ENCODE peak calls at places on chromosome 1, in ten cellular contexts. N is H1, V is cardiac muscle cell, I is aorta, H is H9, K is tibial nerve, Z is stomach, E is right cardiac atrium, W is heart right ventricle, O is breast epithelium. P is an unnamed sample. For H3K4me1, the result is how much of the 10 kb centered on the place peaks cover.

GRCh38 chr1:206839857-206840256 is 25.6 kb upstream of the IL20 start:
- DNase-seq in N (no peak), V (no peak), I (peak), H (no peak), K (no peak), Z (no peak), E (no peak), W (no peak), O (no peak), P (peak)

GRCh38 chr1:218495931-218496330 is 150.8 kb downstream of the TGFB2 start:
- DNase-seq in N (no peak), V (no peak), I (no peak), H (no peak), K (no peak), Z (no peak), E (no peak), W (no peak), O (no peak), P (no peak)

GRCh38 chr1:210416681-210417080 is 88.0 kb downstream of the HHAT start:
- DNase-seq in N (no peak), V (no peak), I (no peak), H (no peak), K (no peak), Z (no peak), E (no peak), W (no peak), O (no peak), P (no peak)

GRCh38 chr1:101130673-101131072 is 105.1 kb upstream of the DPH5 start:
- DNase-seq in N (no peak), V (peak), I (no peak), H (no peak), K (no peak), Z (no peak), E (no peak), W (no peak), O (no peak), P (no peak)

GRCh38 chr1:169894424-169895145 is 889 bp upstream of the SCYL3 start:
- DNase-seq in N (no peak), V (no peak), I (no peak), H (no peak), K (no peak), Z (no peak), E (no peak), W (no peak), O (no peak), P (no peak)

GRCh38 chr1:5990913-5991783 is 1.1 kb downstream of the NPHP4 start:
- DNase-seq in N (no peak), V (peak), I (peak), H (no peak), K (no peak), Z (peak), E (peak), W (peak), O (no peak), P (peak)

GRCh38 chr1:9477535-9477934 is 61.7 kb upstream of the SLC25A33 start:
- DNase-seq in N (no peak), V (no peak), I (no peak), H (no peak), K (no peak), Z (no peak), E (peak), W (no peak), O (no peak), P (no peak)

GRCh38 chr1:26035959-26036755 is 9.8 kb downstream of the SLC30A2 start:
- DNase-seq in N (peak), V (peak), I (peak), H (peak), K (peak), Z (peak), E (peak), W (peak), O (peak), P (peak)

GRCh38 chr1:60118119-60118518 is 44.5 kb upstream of the C1orf87 start:
- DNase-seq in N (no peak), V (no peak), I (no peak), H (no peak), K (no peak), Z (no peak), E (no peak), W (no peak), O (no peak), P (no peak)

GRCh38 chr1:37717631-37718030 is 25.3 kb downstream of the CDCA8 start:
- DNase-seq in N (no peak), V (no peak), I (no peak), H (no peak), K (no peak), Z (no peak), E (no peak), W (no peak), O (no peak), P (no peak)

GRCh38 chr1:185075476-185075875 is 30.1 kb downstream of the RNF2 start:
- DNase-seq in N (no peak), V (no peak), I (no peak), H (no peak), K (no peak), Z (no peak), E (no peak), W (no peak), O (no peak), P (no peak)

GRCh38 chr1:93669369-93669768 is 12.3 kb downstream of the BCAR3 start:
- DNase-seq in N (no peak), V (no peak), I (no peak), H (no peak), K (no peak), Z (no peak), E (no peak), W (no peak), O (no peak), P (no peak)

GRCh38 chr1:244369256-244370057 is 82.3 kb downstream of the ADSS2 start:
- DNase-seq in N (no peak), V (no peak), I (no peak), H (peak), K (no peak), Z (peak), E (no peak), W (no peak), O (no peak), P (no peak)

GRCh38 chr1:14822493-14822892 is 224.0 kb downstream of the KAZN start:
- DNase-seq in N (no peak), V (no peak), I (no peak), H (no peak), K (no peak), Z (no peak), E (no peak), W (no peak), O (no peak), P (no peak)

GRCh38 chr1:178434360-178434759 is 62.4 kb downstream of the CLEC20A start:
- DNase-seq in N (no peak), V (no peak), I (no peak), H (no peak), K (no peak), Z (no peak), E (peak), W (no peak), O (no peak), P (no peak)

GRCh38 chr1:30380625-30380984 is 342.8 kb downstream of the MATN1 start:
- DNase-seq in N (no peak), V (no peak), I (no peak), H (no peak), K (no peak), Z (no peak), E (no peak), W (no peak), O (no peak), P (no peak)

GRCh38 chr1:6860401-6860800 is 75.1 kb downstream of the CAMTA1 start:
- DNase-seq in N (no peak), V (no peak), I (no peak), H (no peak), K (no peak), Z (no peak), E (no peak), W (no peak), O (no peak), P (no peak)

GRCh38 chr1:190172636-190173410 is 304.8 kb downstream of the BRINP3 start:
- DNase-seq in N (no peak), V (no peak), I (no peak), H (no peak), K (no peak), Z (no peak), E (no peak), W (no peak), O (no peak), P (no peak)

GRCh38 chr1:31784356-31785019 is 20.3 kb upstream of the ADGRB2 start:
- DNase-seq in N (no peak), V (no peak), I (peak), H (peak), K (no peak), Z (no peak), E (no peak), W (no peak), O (no peak), P (peak)

GRCh38 chr1:206551985-206552325 is 44.6 kb downstream of the RASSF5 start:
- DNase-seq in N (no peak), V (no peak), I (no peak), H (no peak), K (no peak), Z (no peak), E (no peak), W (no peak), O (no peak), P (no peak)

GRCh38 chr1:21027805-21028204 is 148.9 kb downstream of the EIF4G3 start:
- DNase-seq in N (no peak), V (no peak), I (no peak), H (no peak), K (no peak), Z (no peak), E (no peak), W (no peak), O (no peak), P (no peak)

GRCh38 chr1:188023206-188023605 is 1194.5 kb downstream of the PLA2G4A start:
- DNase-seq in N (no peak), V (no peak), I (no peak), H (no peak), K (no peak), Z (no peak), E (no peak), W (no peak), O (no peak), P (no peak)

GRCh38 chr1:245859510-245860114 is 647.5 kb downstream of the SMYD3 start:
- DNase-seq in N (no peak), V (no peak), I (no peak), H (no peak), K (no peak), Z (no peak), E (no peak), W (peak), O (no peak), P (no peak)

GRCh38 chr1:243713470-243714186 is 136.4 kb downstream of the AKT3 start:
- DNase-seq in N (no peak), V (peak), I (no peak), H (no peak), K (no peak), Z (no peak), E (peak), W (no peak), O (no peak), P (no peak)

GRCh38 chr1:222375656-222376055 is 172.2 kb downstream of the HHIPL2 start:
- DNase-seq in N (no peak), V (no peak), I (no peak), H (no peak), K (no peak), Z (no peak), E (no peak), W (no peak), O (no peak), P (no peak)

GRCh38 chr1:182213163-182213562 is 151.7 kb upstream of the ZNF648 start:
- DNase-seq in N (no peak), V (no peak), I (no peak), H (no peak), K (no peak), Z (no peak), E (no peak), W (no peak), O (no peak), P (no peak)

GRCh38 chr1:116806245-116806644 is 52.0 kb downstream of the CD2 start:
- DNase-seq in N (no peak), V (no peak), I (no peak), H (no peak), K (no peak), Z (no peak), E (no peak), W (no peak), O (no peak), P (no peak)

GRCh38 chr1:22635436-22635835 is 992 bp upstream of the C1QA start:
- DNase-seq in N (no peak), V (no peak), I (no peak), H (no peak), K (no peak), Z (no peak), E (peak), W (peak), O (no peak), P (no peak)

GRCh38 chr1:93925206-93925605 is 16.0 kb upstream of the GCLM start:
- DNase-seq in N (no peak), V (no peak), I (no peak), H (no peak), K (no peak), Z (no peak), E (no peak), W (no peak), O (no peak), P (no peak)

GRCh38 chr1:201709564-201710295 is 119.2 kb upstream of the IPO9 start:
- DNase-seq in N (peak), V (peak), I (peak), H (peak), K (peak), Z (peak), E (peak), W (peak), O (peak), P (peak)

GRCh38 chr1:225691861-225692516 is 39.1 kb upstream of the ENAH start:
- DNase-seq in N (no peak), V (no peak), I (no peak), H (no peak), K (no peak), Z (no peak), E (no peak), W (no peak), O (no peak), P (no peak)

GRCh38 chr1:39167632-39168209 is 36.8 kb upstream of the MACF1 start:
- DNase-seq in N (no peak), V (no peak), I (no peak), H (no peak), K (no peak), Z (no peak), E (no peak), W (no peak), O (no peak), P (no peak)

GRCh38 chr1:157956754-157957153 is 36.7 kb upstream of the KIRREL1 start:
- DNase-seq in N (no peak), V (no peak), I (no peak), H (no peak), K (no peak), Z (no peak), E (no peak), W (no peak), O (no peak), P (no peak)

GRCh38 chr1:26961826-26962225 is 1.6 kb upstream of the KDF1 start:
- DNase-seq in N (no peak), V (no peak), I (no peak), H (no peak), K (no peak), Z (no peak), E (no peak), W (no peak), O (no peak), P (no peak)

GRCh38 chr1:109896681-109897080 is 14.0 kb upstream of the CSF1 start:
- DNase-seq in N (no peak), V (no peak), I (no peak), H (no peak), K (no peak), Z (no peak), E (no peak), W (no peak), O (no peak), P (no peak)

GRCh38 chr1:109898842-109899241 is 11.8 kb upstream of the CSF1 start:
- DNase-seq in N (no peak), V (no peak), I (no peak), H (no peak), K (no peak), Z (no peak), E (no peak), W (no peak), O (no peak), P (no peak)

GRCh38 chr1:109894823-109895719 is 15.6 kb upstream of the CSF1 start:
- DNase-seq in N (no peak), V (no peak), I (no peak), H (no peak), K (no peak), Z (no peak), E (no peak), W (no peak), O (no peak), P (no peak)

GRCh38 chr1:109895720-109896504 is 14.7 kb upstream of the CSF1 start:
- DNase-seq in N (no peak), V (no peak), I (peak), H (no peak), K (no peak), Z (no peak), E (peak), W (peak), O (no peak), P (peak)

GRCh38 chr1:109897244-109897955 is 13.2 kb upstream of the CSF1 start:
- DNase-seq in N (no peak), V (no peak), I (no peak), H (no peak), K (no peak), Z (no peak), E (no peak), W (no peak), O (no peak), P (no peak)
- H3K4me1 ChIP-seq in N (under half), V (under half), I (under half), H (under half), K (under half), Z (under half), E (under half), W (under half), O (under half), P (under half)

DNA sequence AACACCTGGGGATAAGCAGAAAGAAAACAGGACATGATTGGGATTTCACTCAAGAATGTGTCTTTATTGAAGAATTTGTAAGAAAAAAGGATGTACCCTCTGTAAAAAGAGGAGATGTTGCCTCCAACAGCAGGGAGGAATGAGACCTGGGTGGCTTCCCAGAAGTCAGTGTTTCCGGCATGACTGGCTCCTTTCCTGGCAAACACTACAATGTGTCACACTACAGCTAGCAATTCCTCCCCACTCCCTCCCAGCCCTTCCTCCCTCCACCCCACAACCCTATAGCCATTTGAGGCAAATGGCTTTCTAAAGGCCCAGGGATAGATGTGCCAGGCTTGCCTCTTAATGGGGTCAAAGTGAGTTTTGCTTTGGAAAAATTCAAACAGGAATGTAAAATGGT is 11.5 kb upstream of the COL8A2 start:
- DNase-seq in N (no peak), V (no peak), I (peak), H (no peak), K (no peak), Z (no peak), E (peak), W (no peak), O (no peak), P (no peak)
- H3K4me1 ChIP-seq in N (under half), V (under half), I (under half), H (under half), K (half or more), Z (under half), E (under half), W (under half), O (under half), P (under half)

DNA sequence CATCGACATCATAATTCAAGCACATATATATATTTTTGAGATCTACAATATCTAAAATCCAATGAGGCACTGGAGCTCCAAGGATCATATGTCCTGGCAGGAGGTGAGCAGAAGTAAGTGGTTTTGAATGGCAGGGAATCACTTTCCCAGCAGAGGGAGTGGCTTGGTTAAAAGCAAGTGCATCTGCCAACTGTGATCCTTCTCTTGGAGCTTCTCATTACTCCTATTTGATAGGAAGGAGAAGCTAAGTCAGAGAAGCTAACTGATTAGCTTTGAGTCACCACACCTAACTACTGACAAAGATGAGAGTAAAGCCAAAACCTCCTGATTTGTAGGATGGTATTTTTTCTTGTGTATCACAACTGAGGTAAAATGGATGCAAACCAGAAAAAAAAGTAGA is 55.0 kb downstream of the ALG14 start:
- DNase-seq in N (no peak), V (no peak), I (no peak), H (no peak), K (no peak), Z (no peak), E (no peak), W (no peak), O (no peak), P (no peak)
- H3K4me1 ChIP-seq in N (under half), V (under half), I (under half), H (under half), K (half or more), Z (under half), E (under half), W (under half), O (under half), P (under half)

GRCh38 chr1:47557086-47557866 is 119.4 kb downstream of the FOXD2 start:
- DNase-seq in N (no peak), V (no peak), I (no peak), H (no peak), K (no peak), Z (no peak), E (no peak), W (no peak), O (no peak), P (no peak)
- H3K4me1 ChIP-seq in N (under half), V (under half), I (under half), H (under half), K (half or more), Z (half or more), E (under half), W (under half), O (under half), P (under half)

GRCh38 chr1:248823517-248824001 is 2.2 kb downstream of the SH3BP5L start:
- DNase-seq in N (no peak), V (no peak), I (no peak), H (no peak), K (no peak), Z (no peak), E (no peak), W (no peak), O (no peak), P (no peak)
- H3K4me1 ChIP-seq in N (under half), V (under half), I (under half), H (under half), K (half or more), Z (half or more), E (under half), W (half or more), O (under half), P (half or more)

GRCh38 chr1:63319069-63320023 is 3.0 kb upstream of the FOXD3 start:
- DNase-seq in N (peak), V (no peak), I (no peak), H (peak), K (no peak), Z (no peak), E (no peak), W (no peak), O (no peak), P (no peak)

GRCh38 chr1:63316540-63316939 is 5.8 kb upstream of the FOXD3 start:
- DNase-seq in N (no peak), V (no peak), I (no peak), H (no peak), K (no peak), Z (no peak), E (no peak), W (no peak), O (no peak), P (no peak)

GRCh38 chr1:63318255-63319068 is 3.9 kb upstream of the FOXD3 start:
- DNase-seq in N (no peak), V (no peak), I (no peak), H (no peak), K (no peak), Z (no peak), E (no peak), W (no peak), O (no peak), P (no peak)

GRCh38 chr1:63317007-63317813 is 5.2 kb upstream of the FOXD3 start:
- DNase-seq in N (peak), V (peak), I (peak), H (peak), K (no peak), Z (peak), E (peak), W (peak), O (no peak), P (peak)

GRCh38 chr1:63317814-63318156 is 4.6 kb upstream of the FOXD3 start:
- DNase-seq in N (no peak), V (no peak), I (no peak), H (no peak), K (no peak), Z (no peak), E (no peak), W (no peak), O (no peak), P (no peak)
- H3K4me1 ChIP-seq in N (under half), V (under half), I (under half), H (under half), K (half or more), Z (under half), E (under half), W (under half), O (under half), P (under half)

DNA sequence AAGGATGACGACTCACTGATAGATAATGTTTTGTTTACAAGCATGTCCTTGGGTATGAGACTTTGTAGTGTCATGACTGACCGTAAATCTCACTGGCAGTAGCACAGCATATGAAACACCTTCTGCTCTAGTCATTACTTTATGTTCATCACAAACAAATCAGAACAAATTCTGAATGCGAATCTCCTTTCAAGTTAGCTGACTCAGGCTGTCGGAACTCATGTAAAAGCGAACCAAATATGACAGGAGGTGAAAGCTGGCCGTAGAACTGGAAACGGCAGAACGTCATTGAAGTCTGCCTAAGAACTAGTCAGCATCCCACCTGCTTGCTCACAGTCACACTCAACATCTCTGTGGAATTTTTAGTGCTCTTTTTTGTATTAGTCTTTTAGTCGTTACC is 143.9 kb downstream of the RGS7 start:
- DNase-seq in N (no peak), V (no peak), I (no peak), H (no peak), K (no peak), Z (no peak), E (no peak), W (no peak), O (no peak), P (no peak)
- H3K4me1 ChIP-seq in N (under half), V (under half), I (under half), H (under half), K (under half), Z (under half), E (under half), W (under half), O (under half), P (under half)